ENCODE peak calls at places on chromosomes 13 and 19, in four cellular contexts. One of them, this sample, is unnamed.

GRCh38 chr19:35753634-35754364 is 3.0 kb downstream of the HSPB6 start:
- DNase-seq in endodermal cell: no peak
- DNase-seq in heart left ventricle: no peak
- DNase-seq in colonic mucosa: no peak
- DNase-seq in this sample: no peak

GRCh38 chr13:49587311-49587847 is 2.0 kb upstream of the RCBTB1 start:
- DNase-seq in endodermal cell: no peak
- DNase-seq in heart left ventricle: no peak
- DNase-seq in colonic mucosa: no peak
- DNase-seq in this sample: no peak

GRCh38 chr13:43786766-43787517 is at the start of gene ENOX1:
- DNase-seq in endodermal cell: peak
- DNase-seq in heart left ventricle: peak
- DNase-seq in colonic mucosa: peak
- DNase-seq in this sample: peak

GRCh38 chr19:42290523-42291436 is 11.2 kb upstream of the PRR19 start:
- DNase-seq in endodermal cell: peak
- DNase-seq in heart left ventricle: no peak
- DNase-seq in colonic mucosa: no peak
- DNase-seq in this sample: no peak

GRCh38 chr13:79485014-79485441 is 4.1 kb downstream of the NDFIP2 start:
- DNase-seq in endodermal cell: no peak
- DNase-seq in heart left ventricle: no peak
- DNase-seq in colonic mucosa: peak
- DNase-seq in this sample: peak

GRCh38 chr13:90105276-90105675 is 1242.2 kb upstream of the MIR17HG start:
- DNase-seq in endodermal cell: no peak
- DNase-seq in heart left ventricle: no peak
- DNase-seq in colonic mucosa: no peak
- DNase-seq in this sample: peak

GRCh38 chr13:99280166-99280565 is 22.0 kb upstream of the GPR18 start:
- DNase-seq in endodermal cell: no peak
- DNase-seq in heart left ventricle: no peak
- DNase-seq in colonic mucosa: peak
- DNase-seq in this sample: peak

GRCh38 chr13:99164226-99164625 is 36.4 kb upstream of the UBAC2 start:
- DNase-seq in endodermal cell: no peak
- DNase-seq in heart left ventricle: no peak
- DNase-seq in colonic mucosa: no peak
- DNase-seq in this sample: no peak

GRCh38 chr13:111604087-111604486 is 283.6 kb downstream of the TEX29 start:
- DNase-seq in endodermal cell: peak
- DNase-seq in heart left ventricle: no peak
- DNase-seq in colonic mucosa: no peak
- DNase-seq in this sample: no peak

GRCh38 chr13:32713397-32713796 is 127.1 kb downstream of the PDS5B start:
- DNase-seq in endodermal cell: no peak
- DNase-seq in heart left ventricle: no peak
- DNase-seq in colonic mucosa: no peak
- DNase-seq in this sample: no peak

GRCh38 chr13:43284162-43284561 is 260.8 kb downstream of the DNAJC15 start:
- DNase-seq in endodermal cell: no peak
- DNase-seq in heart left ventricle: no peak
- DNase-seq in colonic mucosa: no peak
- DNase-seq in this sample: peak

GRCh38 chr13:37868691-37869505 is 674 bp downstream of the TRPC4 start:
- DNase-seq in endodermal cell: peak
- DNase-seq in heart left ventricle: no peak
- DNase-seq in colonic mucosa: no peak
- DNase-seq in this sample: peak

GRCh38 chr13:26216042-26216441 is 6.1 kb downstream of the RNF6 start:
- DNase-seq in endodermal cell: no peak
- DNase-seq in heart left ventricle: no peak
- DNase-seq in colonic mucosa: no peak
- DNase-seq in this sample: no peak

GRCh38 chr13:36907266-36907665 is 12.8 kb downstream of the SMAD9 start:
- DNase-seq in endodermal cell: no peak
- DNase-seq in heart left ventricle: no peak
- DNase-seq in colonic mucosa: no peak
- DNase-seq in this sample: no peak

GRCh38 chr13:99103536-99103935 is 97.1 kb upstream of the UBAC2 start:
- DNase-seq in endodermal cell: peak
- DNase-seq in heart left ventricle: no peak
- DNase-seq in colonic mucosa: no peak
- DNase-seq in this sample: no peak

GRCh38 chr13:113616281-113616906 is 31.8 kb downstream of the TFDP1 start:
- DNase-seq in endodermal cell: no peak
- DNase-seq in heart left ventricle: no peak
- DNase-seq in colonic mucosa: no peak
- DNase-seq in this sample: no peak

GRCh38 chr19:41309225-41310030 is 544 bp upstream of the CCDC97 start:
- DNase-seq in endodermal cell: peak
- DNase-seq in heart left ventricle: no peak
- DNase-seq in colonic mucosa: no peak
- DNase-seq in this sample: peak

GRCh38 chr13:23901365-23901764 is 4.1 kb upstream of the C1QTNF9B start:
- DNase-seq in endodermal cell: no peak
- DNase-seq in heart left ventricle: no peak
- DNase-seq in colonic mucosa: no peak
- DNase-seq in this sample: no peak

GRCh38 chr19:15015946-15016542 is 33.2 kb upstream of the CASP14 start:
- DNase-seq in endodermal cell: peak
- DNase-seq in heart left ventricle: no peak
- DNase-seq in colonic mucosa: no peak
- DNase-seq in this sample: no peak

GRCh38 chr13:77810430-77810829 is 108.2 kb downstream of the EDNRB start:
- DNase-seq in endodermal cell: no peak
- DNase-seq in heart left ventricle: no peak
- DNase-seq in colonic mucosa: no peak
- DNase-seq in this sample: peak

GRCh38 chr13:51785592-51786424 is 18.2 kb downstream of the DHRS12 start:
- DNase-seq in endodermal cell: peak
- DNase-seq in heart left ventricle: peak
- DNase-seq in colonic mucosa: peak
- DNase-seq in this sample: peak

GRCh38 chr13:69737129-69737935 is 370.3 kb upstream of the ATXN8OS start:
- DNase-seq in endodermal cell: no peak
- DNase-seq in heart left ventricle: no peak
- DNase-seq in colonic mucosa: no peak
- DNase-seq in this sample: no peak

GRCh38 chr13:51645154-51645650 is 60.9 kb downstream of the WDFY2 start:
- DNase-seq in endodermal cell: no peak
- DNase-seq in heart left ventricle: no peak
- DNase-seq in colonic mucosa: no peak
- DNase-seq in this sample: peak

GRCh38 chr19:16777811-16778210 is 51.4 kb upstream of the SIN3B start:
- DNase-seq in endodermal cell: no peak
- DNase-seq in heart left ventricle: no peak
- DNase-seq in colonic mucosa: no peak
- DNase-seq in this sample: no peak

GRCh38 chr13:24073657-24074056 is 86.9 kb upstream of the SPATA13 start:
- DNase-seq in endodermal cell: no peak
- DNase-seq in heart left ventricle: no peak
- DNase-seq in colonic mucosa: no peak
- DNase-seq in this sample: no peak

GRCh38 chr13:78586706-78587105 is 16.6 kb downstream of the POU4F1 start:
- DNase-seq in endodermal cell: peak
- DNase-seq in heart left ventricle: no peak
- DNase-seq in colonic mucosa: no peak
- DNase-seq in this sample: no peak

GRCh38 chr19:35757231-35757748 is 461 bp upstream of the HSPB6 start:
- DNase-seq in endodermal cell: no peak
- DNase-seq in heart left ventricle: peak
- DNase-seq in colonic mucosa: peak
- DNase-seq in this sample: peak

GRCh38 chr13:27334774-27335490 is 64.3 kb downstream of the RASL11A start:
- DNase-seq in endodermal cell: no peak
- DNase-seq in heart left ventricle: no peak
- DNase-seq in colonic mucosa: no peak
- DNase-seq in this sample: no peak

GRCh38 chr19:1089891-1090290 is 5.3 kb downstream of the POLR2E start:
- DNase-seq in endodermal cell: no peak
- DNase-seq in heart left ventricle: no peak
- DNase-seq in colonic mucosa: no peak
- DNase-seq in this sample: no peak

GRCh38 chr19:1086618-1087017 is 8.6 kb downstream of the POLR2E start:
- DNase-seq in endodermal cell: no peak
- DNase-seq in heart left ventricle: no peak
- DNase-seq in colonic mucosa: no peak
- DNase-seq in this sample: no peak

GRCh38 chr19:1089126-1089771 is 5.9 kb downstream of the POLR2E start:
- DNase-seq in endodermal cell: no peak
- DNase-seq in heart left ventricle: no peak
- DNase-seq in colonic mucosa: no peak
- DNase-seq in this sample: no peak

GRCh38 chr19:1087813-1088418 is 7.3 kb downstream of the POLR2E start:
- DNase-seq in endodermal cell: no peak
- DNase-seq in heart left ventricle: peak
- DNase-seq in colonic mucosa: no peak
- DNase-seq in this sample: no peak

GRCh38 chr19:1088419-1089066 is 6.6 kb downstream of the POLR2E start:
- DNase-seq in endodermal cell: no peak
- DNase-seq in heart left ventricle: no peak
- DNase-seq in colonic mucosa: no peak
- DNase-seq in this sample: no peak
- H3K4me3 ChIP-seq in endodermal cell: no peak
- H3K4me3 ChIP-seq in heart left ventricle: no peak
- H3K4me3 ChIP-seq in colonic mucosa: no peak
- H3K4me3 ChIP-seq in this sample: no peak

GRCh38 chr19:11984986-11985385 is 20.1 kb downstream of the ZNF763 start:
- DNase-seq in endodermal cell: peak
- DNase-seq in heart left ventricle: no peak
- DNase-seq in colonic mucosa: no peak
- DNase-seq in this sample: no peak
- TF ChIP-seq CTCF in endodermal cell: peak
- TF ChIP-seq CTCF in heart left ventricle: peak
- TF ChIP-seq CTCF in colonic mucosa: no peak
- TF ChIP-seq CTCF in this sample: no peak

GRCh38 chr19:2048104-2048958 is 2.7 kb downstream of the MKNK2 start:
- DNase-seq in endodermal cell: no peak
- DNase-seq in heart left ventricle: no peak
- DNase-seq in colonic mucosa: peak
- DNase-seq in this sample: no peak
- H3K4me3 ChIP-seq in endodermal cell: no peak
- H3K4me3 ChIP-seq in heart left ventricle: peak
- H3K4me3 ChIP-seq in colonic mucosa: peak
- H3K4me3 ChIP-seq in this sample: peak

GRCh38 chr19:12802267-12803106 is 618 bp downstream of the THSD8 start:
- DNase-seq in endodermal cell: no peak
- DNase-seq in heart left ventricle: no peak
- DNase-seq in colonic mucosa: peak
- DNase-seq in this sample: no peak

GRCh38 chr19:12801466-12802266 is at the start of the genes PRDX2 and THSD8:
- DNase-seq in endodermal cell: peak
- DNase-seq in heart left ventricle: peak
- DNase-seq in colonic mucosa: peak
- DNase-seq in this sample: peak

GRCh38 chr19:12800344-12800732 is 1.3 kb downstream of the PRDX2 start:
- DNase-seq in endodermal cell: no peak
- DNase-seq in heart left ventricle: no peak
- DNase-seq in colonic mucosa: no peak
- DNase-seq in this sample: no peak

GRCh38 chr19:12799723-12800343 is 1.8 kb downstream of the PRDX2 start:
- DNase-seq in endodermal cell: no peak
- DNase-seq in heart left ventricle: no peak
- DNase-seq in colonic mucosa: no peak
- DNase-seq in this sample: no peak

GRCh38 chr19:12800873-12801465 is 631 bp downstream of the PRDX2 start:
- DNase-seq in endodermal cell: peak
- DNase-seq in heart left ventricle: no peak
- DNase-seq in colonic mucosa: peak
- DNase-seq in this sample: no peak
- TF ChIP-seq CTCF in endodermal cell: no peak
- TF ChIP-seq CTCF in heart left ventricle: no peak
- TF ChIP-seq CTCF in colonic mucosa: no peak
- TF ChIP-seq CTCF in this sample: no peak